ENCODE peak calls at places on chromosomes 2 and 18, in eight cellular contexts. E is Peyer's patch, V is stomach, Y is H54, A is uterus, T is GM12891, O is A549, L is ovary. R is an unnamed sample.

GRCh38 chr18:6878881-6879280 is 149.4 kb downstream of the ARHGAP28 start:
- DNase-seq in L (peak), O (no peak), A (peak), V (no peak), E (no peak), T (no peak), Y (no peak), R (no peak)

GRCh38 chr2:186887107-186888090 is 38.4 kb upstream of the ZSWIM2 start:
- DNase-seq in E (no peak), A (peak), L (peak), O (no peak), V (no peak), Y (no peak), T (no peak), R (no peak)

GRCh38 chr2:138137949-138138348 is 173.7 kb downstream of the HNMT start:
- DNase-seq in O (no peak), T (no peak), Y (no peak), E (no peak), V (no peak), L (no peak), A (no peak), R (no peak)

GRCh38 chr2:112312821-112313220 is 37.4 kb downstream of the ZC3H6 start:
- DNase-seq in L (no peak), Y (no peak), O (no peak), E (no peak), T (no peak), V (no peak), A (no peak), R (no peak)

GRCh38 chr2:75021672-75022071 is 63.2 kb downstream of the POLE4 start:
- DNase-seq in E (no peak), T (no peak), A (no peak), O (no peak), V (no peak), L (no peak), Y (no peak), R (no peak)

GRCh38 chr18:6132751-6133368 is 237.5 kb upstream of the TMEM200C start:
- DNase-seq in V (no peak), O (no peak), A (no peak), T (no peak), L (no peak), Y (no peak), E (no peak), R (no peak)

GRCh38 chr2:71690231-71690834 is 237.0 kb downstream of the DYSF start:
- DNase-seq in T (no peak), A (no peak), Y (no peak), O (no peak), L (no peak), V (no peak), E (no peak), R (no peak)

GRCh38 chr18:63480892-63481291 is 4.1 kb downstream of the SERPINB5 start:
- DNase-seq in T (no peak), Y (no peak), E (no peak), A (no peak), O (no peak), L (no peak), V (no peak), R (no peak)

DNA sequence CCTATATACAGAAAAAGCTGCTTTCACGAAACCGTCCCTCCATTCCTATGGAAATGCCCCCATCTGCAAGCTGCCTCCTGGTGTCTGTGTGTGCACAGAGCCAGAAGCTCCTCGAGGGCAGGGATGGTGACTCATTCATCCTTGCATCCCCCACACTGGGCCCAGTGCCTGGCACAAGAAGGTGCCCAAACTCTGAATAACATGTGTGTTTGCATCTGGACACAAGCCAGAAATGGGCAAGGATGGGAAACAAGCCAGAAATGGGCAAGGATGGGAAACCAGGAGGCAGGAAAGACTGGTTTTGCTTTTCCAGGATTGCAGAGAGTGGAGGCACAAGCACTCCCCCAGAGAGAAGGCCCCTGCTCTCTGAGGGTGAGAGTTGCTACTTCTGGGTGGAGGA is 313.9 kb downstream of the CELF4 start:
- DNase-seq in L (no peak), T (no peak), A (no peak), E (no peak), V (peak), Y (no peak), O (no peak), R (peak)
- TF ChIP-seq POLR2A in L (no peak), T (no peak), A (no peak), E (no peak), V (no peak), Y (no peak), O (no peak), R (no peak)

GRCh38 chr2:233353101-233353768 is 1.1 kb upstream of the DGKD start:
- DNase-seq in A (no peak), E (peak), Y (no peak), O (no peak), L (peak), V (peak), T (no peak), R (no peak)

GRCh38 chr2:233354971-233355574 is 779 bp downstream of the DGKD start:
- DNase-seq in L (peak), Y (no peak), O (no peak), A (no peak), V (peak), E (peak), T (no peak), R (peak)

GRCh38 chr2:233352141-233352842 is 2.0 kb upstream of the DGKD start:
- DNase-seq in A (no peak), L (no peak), V (no peak), Y (no peak), O (no peak), T (no peak), E (no peak), R (no peak)

GRCh38 chr2:233354500-233354924 is 218 bp downstream of the DGKD start:
- DNase-seq in E (no peak), Y (no peak), O (no peak), V (no peak), A (no peak), T (no peak), L (no peak), R (no peak)

DNA sequence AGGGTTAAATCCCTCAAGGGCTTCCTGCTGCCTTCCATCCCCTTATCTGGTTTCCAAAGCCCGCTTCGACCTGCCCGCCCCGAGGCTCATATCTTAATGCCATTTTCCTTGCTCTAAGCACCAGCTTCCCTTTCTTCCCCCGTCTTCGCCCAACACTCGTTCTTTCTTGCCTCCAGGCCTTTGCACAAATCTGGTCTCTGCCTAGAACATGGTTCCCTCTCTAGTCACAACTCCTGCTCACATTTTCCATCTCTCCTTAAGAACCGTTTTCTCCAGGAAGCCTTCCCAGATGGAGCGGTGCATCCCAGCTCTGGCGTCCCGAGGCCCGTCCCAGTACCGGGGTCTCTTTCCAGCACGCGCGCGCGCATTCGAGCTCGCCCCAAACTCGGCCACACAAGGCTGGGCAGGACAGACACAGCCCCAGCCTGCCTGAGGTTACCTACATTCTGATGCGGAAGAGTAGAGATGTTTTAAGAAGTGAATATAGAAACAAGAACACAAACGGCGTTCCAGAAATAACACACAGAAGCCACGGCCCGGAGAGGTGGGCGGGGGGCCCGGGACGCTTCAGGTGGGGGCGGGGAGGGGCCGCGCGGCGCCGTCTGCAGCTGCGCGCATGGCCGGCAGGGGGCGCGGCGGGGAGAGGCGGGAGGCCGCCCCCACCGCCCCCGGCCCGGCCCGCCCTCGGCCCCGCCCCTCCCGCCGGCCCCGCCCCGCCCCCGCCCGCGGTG is at the start of gene DGKD:
- DNase-seq in L (peak), Y (no peak), O (peak), V (peak), T (peak), E (peak), A (peak), R (peak)
- TF ChIP-seq POLR2A in L (no peak), Y (no peak), O (no peak), V (no peak), T (peak), E (no peak), A (no peak), R (peak)

DNA sequence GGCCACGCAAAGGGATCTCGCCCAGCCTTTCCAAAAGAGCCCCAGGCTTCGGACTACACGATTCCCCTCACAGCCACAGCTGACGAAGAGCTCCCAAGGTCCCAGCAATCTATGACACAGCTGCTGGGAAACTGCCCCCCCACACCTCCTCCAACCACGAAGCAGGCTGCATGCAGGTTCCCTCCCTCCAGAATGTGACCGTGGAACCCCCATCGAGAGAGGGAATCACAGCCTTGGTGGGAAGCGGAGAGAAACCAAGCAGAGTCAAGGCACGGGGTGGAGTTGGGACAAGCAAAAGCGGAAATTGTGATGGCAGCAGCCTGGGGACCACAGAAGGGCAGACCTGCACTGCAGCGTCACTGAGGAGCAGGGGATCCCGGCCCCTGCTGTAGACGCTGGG is 50.3 kb downstream of the KCNF1 start:
- DNase-seq in L (no peak), E (no peak), V (no peak), O (no peak), Y (no peak), T (no peak), A (no peak), R (no peak)
- TF ChIP-seq POLR2A in L (no peak), E (no peak), V (no peak), O (no peak), Y (no peak), T (no peak), A (no peak), R (no peak)

DNA sequence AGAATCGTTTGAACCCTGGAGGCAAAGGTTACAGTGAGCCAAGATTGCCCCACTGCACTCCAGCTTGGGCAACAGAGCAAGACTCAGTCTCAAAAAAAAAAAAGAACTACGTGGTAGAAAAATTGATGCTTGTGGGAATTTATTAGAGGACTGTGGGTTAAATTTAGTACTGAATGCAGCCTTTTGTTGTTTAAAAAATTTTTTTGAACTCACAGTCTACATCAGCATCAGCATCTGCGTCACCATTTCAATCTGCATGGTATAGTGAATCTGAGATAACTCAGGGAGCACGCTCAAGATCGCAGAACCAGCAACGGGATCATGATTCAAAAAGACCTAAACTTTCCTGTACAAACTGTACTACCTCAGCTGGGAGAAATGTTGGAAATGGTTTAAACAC is 30.5 kb downstream of the MARCHF7 start:
- DNase-seq in Y (no peak), A (no peak), V (no peak), E (no peak), L (no peak), T (no peak), O (no peak), R (no peak)
- TF ChIP-seq POLR2A in Y (no peak), A (no peak), V (no peak), E (no peak), L (no peak), T (no peak), O (no peak), R (no peak)

GRCh38 chr18:59691046-59691395 is 6.2 kb downstream of the CCBE1 start:
- DNase-seq in E (no peak), T (no peak), Y (peak), O (no peak), A (no peak), L (no peak), V (no peak), R (no peak)
- TF ChIP-seq POLR2A in E (no peak), T (no peak), Y (no peak), O (no peak), A (no peak), L (no peak), V (no peak), R (no peak)

DNA sequence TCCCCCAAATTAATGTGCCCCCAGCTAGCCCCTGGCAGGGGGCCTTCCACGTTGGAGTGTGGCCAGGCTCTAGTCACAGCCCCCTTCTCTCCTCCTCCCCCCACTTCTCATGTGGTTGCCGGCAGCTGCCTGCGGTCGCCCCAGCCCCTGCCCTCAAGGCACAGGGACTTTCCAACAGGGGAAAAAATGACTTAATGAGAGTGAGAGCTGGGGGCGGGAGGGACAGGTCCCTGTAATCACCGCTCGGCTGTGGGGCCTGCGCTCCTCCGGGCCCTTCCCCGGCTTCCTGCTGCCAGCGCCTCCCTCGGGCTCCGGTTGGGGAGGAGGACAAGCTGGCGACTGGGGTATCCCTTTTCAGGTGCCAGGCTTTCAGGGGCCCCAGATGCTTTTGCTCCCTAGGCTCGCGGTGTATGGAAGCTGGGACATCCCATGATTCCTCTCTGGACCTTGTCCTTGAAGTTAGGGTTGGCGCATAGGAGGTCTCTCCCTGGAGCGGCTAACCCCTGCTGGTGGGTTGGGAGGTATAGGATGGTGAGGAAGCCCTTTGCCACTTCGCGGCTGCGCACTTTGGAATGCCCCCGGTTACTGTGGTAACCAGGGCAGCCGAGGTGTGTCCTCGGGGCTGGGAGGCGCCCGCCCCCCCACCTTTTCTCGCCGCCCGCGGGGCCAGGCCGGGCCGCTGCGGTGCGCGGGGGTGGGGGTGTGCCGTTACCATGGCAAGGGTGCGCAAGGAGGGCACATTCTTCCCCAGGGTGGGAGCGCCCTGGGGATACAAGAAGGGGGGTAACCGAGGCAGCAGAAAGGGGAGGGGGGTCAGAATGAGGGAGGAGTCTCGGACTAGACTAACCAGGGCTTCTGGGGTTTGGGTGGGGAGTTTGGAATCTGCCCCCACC is 16.1 kb downstream of the WNT10A start:
- DNase-seq in Y (peak), E (peak), V (peak), O (peak), L (no peak), A (no peak), T (peak), R (no peak)
- TF ChIP-seq POLR2A in Y (no peak), E (no peak), V (no peak), O (no peak), L (no peak), A (no peak), T (peak), R (no peak)

R was measured in body of pancreas.